ENCODE peak calls at places on chromosomes 7 and 10, in eight cellular contexts. T, O, F, H, M, N, E and I are unnamed samples.

GRCh38 chr10:74293686-74294365 is 142.8 kb downstream of the ADK start:
- DNase-seq in T (peak; percentile 84), M (no peak), H (peak; percentile 71), N (no peak), F (peak; percentile 86), O (peak; percentile 31), E (no peak), I (no peak)

GRCh38 chr10:64586930-64587503 is 1065.8 kb downstream of the REEP3 start:
- DNase-seq in O (no peak), N (no peak), T (no peak), F (no peak), E (no peak), M (no peak), H (no peak), I (no peak)

GRCh38 chr10:130459851-130460490 is 323.8 kb downstream of the GLRX3 start:
- DNase-seq in H (no peak), T (no peak), E (no peak), N (no peak), M (no peak), F (no peak), O (no peak), I (peak; percentile 32)

GRCh38 chr7:33725111-33725510 is 180.2 kb upstream of the BMPER start:
- DNase-seq in N (no peak), F (peak; percentile 47), M (no peak), H (no peak), E (no peak), T (no peak), O (no peak), I (no peak)

GRCh38 chr10:60288291-60288690 is 101.4 kb downstream of the ANK3 start:
- DNase-seq in O (no peak), F (no peak), H (no peak), T (no peak), M (no peak), N (no peak), E (no peak), I (no peak)

GRCh38 chr10:45581497-45582385 is 90.8 kb downstream of the ZFAND4 start:
- DNase-seq in T (peak; percentile 36), E (no peak), M (no peak), H (no peak), N (no peak), O (no peak), F (no peak), I (no peak)

GRCh38 chr10:115710136-115710535 is 562.9 kb downstream of the GFRA1 start:
- DNase-seq in T (no peak), N (no peak), H (no peak), F (no peak), E (no peak), O (no peak), M (no peak), I (no peak)

GRCh38 chr10:90062786-90063185 is 361.4 kb downstream of the KIF20B start:
- DNase-seq in E (no peak), M (no peak), N (no peak), F (no peak), T (peak; percentile 48), H (no peak), O (no peak), I (no peak)

GRCh38 chr7:1847260-1848001 is 177.4 kb downstream of the ELFN1 start:
- DNase-seq in M (peak; percentile 40), F (no peak), E (peak; percentile 24), O (peak; percentile 16), H (no peak), T (no peak), N (no peak), I (no peak)

GRCh38 chr7:11192506-11192905 is 218.8 kb downstream of the PHF14 start:
- DNase-seq in N (no peak), F (peak; percentile 30), M (no peak), O (no peak), H (no peak), E (no peak), T (peak; percentile 72), I (no peak)

GRCh38 chr10:61350794-61351193 is 102.4 kb downstream of the TMEM26 start:
- DNase-seq in O (no peak), T (no peak), M (no peak), E (no peak), N (no peak), H (no peak), F (no peak), I (no peak)

GRCh38 chr7:2894118-2894940 is 50.2 kb upstream of the GNA12 start:
- DNase-seq in N (no peak), T (no peak), O (no peak), M (peak; percentile 72), F (no peak), H (no peak), E (no peak), I (no peak)

GRCh38 chr7:149595541-149595940 is 97.9 kb upstream of the ZNF746 start:
- DNase-seq in F (no peak), N (no peak), E (no peak), M (no peak), T (no peak), H (no peak), O (no peak), I (no peak)

GRCh38 chr7:149604521-149604920 is 106.9 kb upstream of the ZNF746 start:
- DNase-seq in T (peak; percentile 18), F (no peak), E (no peak), O (no peak), N (no peak), H (no peak), M (no peak), I (no peak)

GRCh38 chr7:149595078-149595477 is 97.5 kb upstream of the ZNF746 start:
- DNase-seq in M (no peak), H (no peak), O (no peak), E (no peak), T (no peak), F (no peak), N (no peak), I (no peak)

GRCh38 chr7:149599636-149600206 is 102.1 kb upstream of the ZNF746 start:
- DNase-seq in N (no peak), M (no peak), E (no peak), H (no peak), O (no peak), T (no peak), F (no peak), I (no peak)

DNA sequence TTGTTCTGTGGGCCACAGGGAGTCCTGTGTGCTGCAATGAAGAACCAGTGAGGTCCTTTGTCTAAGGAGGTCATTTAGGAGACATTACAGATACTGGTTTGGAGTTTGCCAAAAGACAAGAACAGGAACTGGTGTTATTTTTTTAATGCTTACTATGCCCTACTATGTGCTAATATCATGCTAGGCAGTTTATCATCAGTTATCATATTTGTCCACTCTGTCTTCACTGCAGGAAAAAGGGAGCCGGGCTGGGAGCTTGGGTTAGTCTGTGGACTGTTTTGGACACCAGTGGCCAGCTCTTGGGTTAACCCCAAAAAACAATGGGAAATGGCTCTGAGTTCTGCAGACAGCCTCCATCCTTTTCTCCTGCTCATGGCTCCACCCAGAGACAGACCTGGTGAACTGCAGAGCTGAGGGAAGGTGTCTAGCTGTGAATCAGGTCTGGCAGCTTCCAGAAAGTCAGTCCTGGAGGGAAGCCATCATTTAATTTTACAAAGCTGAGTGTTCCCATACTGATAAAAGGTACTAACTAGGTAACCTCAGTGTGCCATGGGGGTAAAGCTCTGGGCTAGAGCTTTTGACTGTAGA is 101.2 kb upstream of the ZNF746 start:
- DNase-seq in F (peak; percentile 37), M (no peak), N (no peak), T (peak; percentile 70), O (no peak), H (no peak), E (no peak), I (no peak)
- TF ChIP-seq CTCF in F (peak; percentile 56), M (no peak), N (no peak), T (peak; percentile 79), O (no peak), H (peak; percentile 22), E (no peak), I (peak; percentile 56)

GRCh38 chr7:149832332-149833041 is 5.7 kb upstream of the ZNF862 start:
- DNase-seq in T (no peak), M (no peak), F (no peak), N (no peak), H (no peak), E (peak; percentile 25), O (no peak), I (no peak)
- TF ChIP-seq CTCF in T (peak; percentile 30), M (no peak), F (no peak), N (no peak), H (no peak), E (no peak), O (no peak), I (no peak)

GRCh38 chr10:11515596-11516418 is 95.6 kb downstream of the USP6NL start:
- DNase-seq in F (peak; percentile 81), O (no peak), N (peak; percentile 71), H (peak; percentile 48), E (no peak), M (no peak), T (peak; percentile 86), I (no peak)
- TF ChIP-seq CTCF in F (peak; percentile 90), O (peak; percentile 57), N (peak; percentile 88), H (peak; percentile 79), E (peak; percentile 84), M (peak; percentile 28), T (peak; percentile 92), I (peak; percentile 86)

GRCh38 chr7:83469491-83469890 is 179.4 kb downstream of the SEMA3E start:
- DNase-seq in N (no peak), M (no peak), F (no peak), H (no peak), O (no peak), T (no peak), E (no peak), I (no peak)

GRCh38 chr7:83472376-83472775 is 176.6 kb downstream of the SEMA3E start:
- DNase-seq in N (no peak), M (no peak), F (no peak), O (no peak), T (no peak), E (no peak), H (no peak), I (no peak)

GRCh38 chr7:83478601-83479000 is 170.3 kb downstream of the SEMA3E start:
- DNase-seq in N (no peak), M (no peak), F (no peak), E (no peak), H (no peak), O (no peak), T (no peak), I (no peak)

GRCh38 chr7:83476501-83476900 is 172.4 kb downstream of the SEMA3E start:
- DNase-seq in M (no peak), E (no peak), H (no peak), N (no peak), O (no peak), T (no peak), F (no peak), I (no peak)

DNA sequence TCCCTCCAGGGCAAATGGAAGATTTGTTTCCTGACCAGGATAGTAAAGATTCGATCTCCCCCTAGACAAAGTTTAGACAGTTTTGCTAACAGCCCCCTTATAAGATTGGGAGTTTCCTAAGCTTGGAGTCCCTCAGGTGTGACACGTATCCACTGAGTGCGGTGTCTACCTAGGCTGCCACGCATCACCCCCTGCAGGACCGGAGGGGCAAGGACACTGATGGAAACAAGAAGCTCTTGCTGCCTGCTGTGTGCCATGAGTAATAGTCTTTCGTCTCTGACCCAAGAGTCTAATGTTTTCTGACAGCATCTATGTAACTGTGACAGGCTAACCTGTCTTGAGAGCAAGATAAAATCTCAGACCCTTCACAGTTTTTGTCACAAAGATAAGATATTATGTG is 173.5 kb downstream of the SEMA3E start:
- DNase-seq in M (no peak), N (no peak), T (peak; percentile 15), H (no peak), E (no peak), O (no peak), F (no peak), I (no peak)
- TF ChIP-seq CTCF in M (no peak), N (no peak), T (peak; percentile 25), H (no peak), E (no peak), O (no peak), F (peak; percentile 4), I (peak; percentile 45)